ENCODE peak calls at places on chromosomes 16 and 17, in four cellular contexts. O is HepG2, R is K562, F is GM12878. J is an unnamed sample.

GRCh38 chr17:49327835-49328784 is 33.9 kb downstream of the ZNF652 start:
- DNase-seq in O (no peak), R (peak), F (no peak), J (no peak)

GRCh38 chr17:14699569-14700190 is 398.8 kb downstream of the HS3ST3B1 start:
- DNase-seq in O (peak), R (no peak), F (no peak), J (no peak)

GRCh38 chr16:86297391-86297790 is 212.9 kb upstream of the FOXF1 start:
- DNase-seq in O (no peak), R (no peak), F (no peak), J (no peak)

GRCh38 chr17:12209792-12210191 is 189.1 kb downstream of the MAP2K4 start:
- DNase-seq in O (no peak), R (no peak), F (no peak), J (no peak)

GRCh38 chr16:74929636-74930035 is 55.3 kb downstream of the WDR59 start:
- DNase-seq in O (no peak), R (no peak), F (no peak), J (no peak)

GRCh38 chr17:46968896-46969295 is 10.2 kb downstream of the RPRML start:
- DNase-seq in O (no peak), R (no peak), F (no peak), J (no peak)

GRCh38 chr17:51610155-51610554 is 349.8 kb downstream of the UTP18 start:
- DNase-seq in O (no peak), R (no peak), F (no peak), J (no peak)

GRCh38 chr16:17369441-17369951 is 101.3 kb downstream of the XYLT1 start:
- DNase-seq in O (no peak), R (no peak), F (peak), J (no peak)

GRCh38 chr17:6512552-6512951 is 43.8 kb downstream of the PITPNM3 start:
- DNase-seq in O (no peak), R (no peak), F (no peak), J (no peak)

GRCh38 chr17:60695960-60696359 is 18.3 kb downstream of the BCAS3 start:
- DNase-seq in O (no peak), R (no peak), F (no peak), J (no peak)

GRCh38 chr16:86595983-86596605 is 17.7 kb downstream of the FOXL1 start:
- DNase-seq in O (no peak), R (no peak), F (no peak), J (no peak)

GRCh38 chr16:14194706-14195105 is 123.6 kb downstream of the MRTFB start:
- DNase-seq in O (no peak), R (no peak), F (no peak), J (no peak)

GRCh38 chr16:86899757-86900156 is 321.4 kb downstream of the FOXL1 start:
- DNase-seq in O (no peak), R (no peak), F (no peak), J (no peak)

GRCh38 chr17:8574687-8575086 is 55.8 kb downstream of the MYH10 start:
- DNase-seq in O (peak), R (no peak), F (no peak), J (no peak)

GRCh38 chr17:75848523-75849303 is 4.5 kb upstream of the UNC13D start:
- DNase-seq in O (peak), R (peak), F (no peak), J (peak)

GRCh38 chr16:62041401-62041800 is 5.2 kb upstream of the CDH8 start:
- DNase-seq in O (peak), R (no peak), F (no peak), J (peak)

GRCh38 chr16:67504190-67505021 is 21.1 kb upstream of the AGRP start:
- DNase-seq in O (peak), R (peak), F (no peak), J (no peak)

GRCh38 chr17:58577696-58578095 is 63.3 kb upstream of the MTMR4 start:
- DNase-seq in O (peak), R (peak), F (no peak), J (peak)

GRCh38 chr17:29619251-29619650 is 3.5 kb downstream of the CORO6 start:
- DNase-seq in O (no peak), R (no peak), F (no peak), J (no peak)

GRCh38 chr16:4639899-4640509 is 15.4 kb downstream of the MGRN1 start:
- DNase-seq in O (no peak), R (no peak), F (no peak), J (no peak)

GRCh38 chr17:73594025-73594424 is 50.2 kb downstream of the SDK2 start:
- DNase-seq in O (no peak), R (no peak), F (no peak), J (no peak)

GRCh38 chr17:19720631-19721426 is 4.4 kb upstream of the SLC47A2 start:
- DNase-seq in O (peak), R (no peak), F (no peak), J (no peak)

GRCh38 chr17:43779145-43780125 is 658 bp upstream of the DUSP3 start:
- DNase-seq in O (peak), R (no peak), F (no peak), J (peak)

GRCh38 chr17:36611345-36612072 is 10.1 kb downstream of the MRM1 start:
- DNase-seq in O (no peak), R (peak), F (no peak), J (no peak)

GRCh38 chr16:8768701-8769100 is 28.7 kb downstream of the TMEM186 start:
- DNase-seq in O (no peak), R (no peak), F (no peak), J (no peak)

GRCh38 chr16:177394-177822 is 928 bp downstream of the HBA1 start:
- DNase-seq in O (no peak), R (no peak), F (no peak), J (no peak)

GRCh38 chr17:31321481-31321880 is at the start of gene EVI2A:
- DNase-seq in O (no peak), R (peak), F (peak), J (no peak)

GRCh38 chr16:84247844-84248243 is 8.0 kb upstream of the KCNG4 start:
- DNase-seq in O (no peak), R (no peak), F (no peak), J (no peak)

GRCh38 chr17:1941241-1942065 is 83.7 kb downstream of the RTN4RL1 start:
- DNase-seq in O (no peak), R (no peak), F (no peak), J (no peak)

GRCh38 chr17:200604-200985 is 19.1 kb upstream of the DOC2B start:
- DNase-seq in O (no peak), R (no peak), F (no peak), J (no peak)

GRCh38 chr17:40315678-40316570 is 6.9 kb downstream of the RARA start:
- DNase-seq in O (no peak), R (peak), F (no peak), J (no peak)

GRCh38 chr16:68401871-68402747 is 46.2 kb downstream of the SMPD3 start:
- DNase-seq in O (no peak), R (no peak), F (no peak), J (no peak)

GRCh38 chr17:55069983-55070529 is 101.5 kb downstream of the STXBP4 start:
- DNase-seq in O (no peak), R (no peak), F (no peak), J (no peak)

GRCh38 chr17:28950752-28951427 is 428 bp downstream of the PHF12 start:
- DNase-seq in O (no peak), R (no peak), F (no peak), J (no peak)

GRCh38 chr17:77881545-77881944 is 77.0 kb upstream of the TNRC6C start:
- DNase-seq in O (no peak), R (peak), F (peak), J (no peak)
- TF ChIP-seq SP1 in O (no peak), R (no peak), F (peak), J (no peak)

GRCh38 chr16:81480856-81481821 is 36.5 kb downstream of the CMIP start:
- DNase-seq in O (peak), R (peak), F (peak), J (no peak)
- TF ChIP-seq TARDBP in O (peak), R (no peak), F (peak), J (no peak)

GRCh38 chr16:28182183-28182582 is 29.6 kb downstream of the XPO6 start:
- DNase-seq in O (no peak), R (no peak), F (no peak), J (no peak)

GRCh38 chr16:28180660-28181556 is 30.9 kb downstream of the XPO6 start:
- DNase-seq in O (no peak), R (no peak), F (no peak), J (no peak)

GRCh38 chr16:28175715-28176114 is 36.0 kb downstream of the XPO6 start:
- DNase-seq in O (no peak), R (no peak), F (no peak), J (no peak)

GRCh38 chr16:28181557-28181914 is 30.2 kb downstream of the XPO6 start:
- DNase-seq in O (peak), R (no peak), F (no peak), J (no peak)

DNA sequence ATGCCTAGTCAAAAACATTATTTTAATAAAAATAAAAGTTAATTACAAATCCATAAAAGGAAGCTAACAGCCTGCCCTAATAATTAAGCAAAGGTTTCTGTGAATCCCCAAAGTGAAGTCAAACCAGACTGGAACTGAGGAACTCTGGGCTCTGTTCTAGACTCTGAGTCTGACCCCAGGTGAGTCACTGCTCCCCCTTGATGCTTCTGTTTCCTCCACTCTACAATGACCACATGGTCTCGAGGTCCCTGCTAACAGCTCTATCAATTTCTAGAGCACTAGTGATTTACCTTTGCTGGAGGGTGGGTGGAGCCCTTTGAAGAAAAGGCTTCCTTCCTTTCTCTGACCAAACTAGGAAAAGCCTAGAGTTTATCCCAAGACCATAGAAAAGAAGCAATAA is 32.4 kb downstream of the XPO6 start:
- DNase-seq in O (no peak), R (no peak), F (no peak), J (no peak)
- TF ChIP-seq SP1 in O (no peak), R (no peak), F (no peak), J (no peak)

GRCh38 chr16:76428858-76429257 is 151.7 kb downstream of the CNTNAP4 start:
- DNase-seq in O (peak), R (no peak), F (no peak), J (no peak)
- TF ChIP-seq TARDBP in O (no peak), R (no peak), F (no peak), J (no peak)

GRCh38 chr16:57998484-57998883 is 2.0 kb downstream of the ZNF319 start:
- DNase-seq in O (no peak), R (no peak), F (no peak), J (no peak)
- TF ChIP-seq SP1 in O (no peak), R (no peak), F (no peak), J (no peak)

GRCh38 chr16:89482824-89483220 is 7.5 kb downstream of the ANKRD11 start:
- DNase-seq in O (no peak), R (no peak), F (no peak), J (no peak)
- TF ChIP-seq TARDBP in O (no peak), R (no peak), F (no peak), J (no peak)

J was measured in HEK293T.